ENCODE peak calls at places on chromosomes 11 and 22, in four cellular contexts. X, C, R and J are unnamed samples.

GRCh38 chr11:47391077-47391583 is 12.8 kb upstream of the SPI1 start:
- DNase-seq in X (no peak), R (peak), C (no peak), J (no peak)

GRCh38 chr11:13221722-13222121 is 55.9 kb upstream of the BMAL1 start:
- DNase-seq in X (no peak), C (no peak), R (no peak), J (no peak)

GRCh38 chr11:65204143-65204542 is 22.4 kb downstream of the CAPN1 start:
- DNase-seq in X (no peak), C (no peak), R (no peak), J (no peak)

GRCh38 chr11:47518212-47518959 is 34.5 kb downstream of the CELF1 start:
- DNase-seq in X (no peak), R (no peak), C (no peak), J (no peak)

GRCh38 chr11:69086741-69087524 is 38.2 kb downstream of the TPCN2 start:
- DNase-seq in X (no peak), C (no peak), R (no peak), J (no peak)

GRCh38 chr11:64230209-64230984 is at the start of gene DNAJC4:
- DNase-seq in R (peak), C (peak), X (peak), J (peak)

GRCh38 chr11:363948-364761 is 5.1 kb upstream of the B4GALNT4 start:
- DNase-seq in R (peak), C (peak), X (no peak), J (peak)

GRCh38 chr11:11607772-11608171 is 14.0 kb downstream of the GALNT18 start:
- DNase-seq in C (no peak), X (no peak), R (no peak), J (peak)

GRCh38 chr22:45830531-45831245 is 146.3 kb downstream of the WNT7B start:
- DNase-seq in C (no peak), X (peak), R (no peak), J (peak)

GRCh38 chr22:30704978-30705377 is 10.3 kb downstream of the OSBP2 start:
- DNase-seq in C (no peak), R (no peak), X (no peak), J (no peak)

GRCh38 chr22:19062909-19063308 is 59.3 kb downstream of the DGCR2 start:
- DNase-seq in R (no peak), X (no peak), C (no peak), J (no peak)

GRCh38 chr11:16096336-16096735 is 260.0 kb downstream of the SOX6 start:
- DNase-seq in X (peak), C (no peak), R (no peak), J (no peak)

GRCh38 chr22:48711669-48712068 is 1116.0 kb downstream of the BRD1 start:
- DNase-seq in R (no peak), X (no peak), C (no peak), J (no peak)

GRCh38 chr11:77163271-77163670 is 35.2 kb downstream of the MYO7A start:
- DNase-seq in R (no peak), C (no peak), X (no peak), J (no peak)

GRCh38 chr11:32658639-32659406 is 75.2 kb downstream of the EIF3M start:
- DNase-seq in R (no peak), C (no peak), X (peak), J (peak)

GRCh38 chr11:20483931-20484330 is 96.4 kb downstream of the PRMT3 start:
- DNase-seq in C (no peak), R (no peak), X (no peak), J (peak)

GRCh38 chr22:27216444-27216843 is 559.1 kb downstream of the MIAT start:
- DNase-seq in X (no peak), C (no peak), R (no peak), J (no peak)

GRCh38 chr22:27247691-27248434 is 553.7 kb downstream of the MN1 start:
- DNase-seq in X (peak), R (no peak), C (no peak), J (no peak)

GRCh38 chr11:35232961-35233360 is 94.0 kb downstream of the CD44 start:
- DNase-seq in R (no peak), X (peak), C (no peak), J (no peak)

GRCh38 chr11:58567889-58568512 is 7.7 kb downstream of the LPXN start:
- DNase-seq in X (peak), C (peak), R (peak), J (peak)

GRCh38 chr11:113378013-113378412 is 9.6 kb upstream of the ANKK1 start:
- DNase-seq in R (no peak), C (peak), X (no peak), J (peak)

GRCh38 chr22:22030493-22031182 is 48.1 kb upstream of the TOP3B start:
- DNase-seq in X (peak), R (peak), C (peak), J (no peak)

DNA sequence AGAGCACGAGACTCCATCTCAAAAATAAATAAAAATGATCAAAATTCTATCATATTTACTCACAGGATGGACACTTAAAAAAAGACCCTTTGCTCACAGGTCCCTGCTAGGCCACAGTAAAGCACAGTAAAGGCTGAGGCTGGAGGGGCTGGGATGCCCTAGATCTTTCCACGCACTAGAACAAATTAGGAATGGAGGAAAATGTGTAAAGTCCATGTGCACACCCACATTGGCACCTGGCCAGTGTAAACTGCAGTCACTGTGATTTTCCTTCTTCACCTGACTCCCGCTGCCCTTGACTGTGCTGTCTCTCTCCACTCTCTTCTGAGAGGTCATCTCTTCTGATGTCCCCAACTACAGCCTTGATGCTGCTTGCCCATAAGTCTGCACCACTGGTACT is 195.5 kb downstream of the EFCAB6 start:
- DNase-seq in R (no peak), C (no peak), X (no peak), J (no peak)
- TF ChIP-seq CTCF in R (no peak), C (no peak), X (no peak), J (no peak)

GRCh38 chr11:128779036-128779435 is 85.2 kb downstream of the FLI1 start:
- DNase-seq in X (no peak), R (no peak), C (no peak), J (no peak)

GRCh38 chr11:128786507-128786906 is 80.6 kb downstream of the KCNJ1 start:
- DNase-seq in R (no peak), X (no peak), C (no peak), J (no peak)

GRCh38 chr11:128784059-128784804 is 82.9 kb downstream of the KCNJ1 start:
- DNase-seq in X (no peak), C (no peak), R (peak), J (no peak)

GRCh38 chr11:128783513-128783912 is 83.6 kb downstream of the KCNJ1 start:
- DNase-seq in R (no peak), X (no peak), C (no peak), J (no peak)
- H2AFZ ChIP-seq in R (no peak), X (no peak), C (no peak), J (no peak)

GRCh38 chr11:9052316-9052715 is 39.1 kb downstream of the SCUBE2 start:
- DNase-seq in X (no peak), R (no peak), C (no peak), J (no peak)
- TF ChIP-seq CTCF in X (no peak), R (no peak), C (no peak), J (no peak)

GRCh38 chr11:118152552-118153471 is at the start of gene SCN4B:
- DNase-seq in X (peak), R (peak), C (peak), J (peak)
- H2AFZ ChIP-seq in X (peak), R (no peak), C (peak), J (peak)

DNA sequence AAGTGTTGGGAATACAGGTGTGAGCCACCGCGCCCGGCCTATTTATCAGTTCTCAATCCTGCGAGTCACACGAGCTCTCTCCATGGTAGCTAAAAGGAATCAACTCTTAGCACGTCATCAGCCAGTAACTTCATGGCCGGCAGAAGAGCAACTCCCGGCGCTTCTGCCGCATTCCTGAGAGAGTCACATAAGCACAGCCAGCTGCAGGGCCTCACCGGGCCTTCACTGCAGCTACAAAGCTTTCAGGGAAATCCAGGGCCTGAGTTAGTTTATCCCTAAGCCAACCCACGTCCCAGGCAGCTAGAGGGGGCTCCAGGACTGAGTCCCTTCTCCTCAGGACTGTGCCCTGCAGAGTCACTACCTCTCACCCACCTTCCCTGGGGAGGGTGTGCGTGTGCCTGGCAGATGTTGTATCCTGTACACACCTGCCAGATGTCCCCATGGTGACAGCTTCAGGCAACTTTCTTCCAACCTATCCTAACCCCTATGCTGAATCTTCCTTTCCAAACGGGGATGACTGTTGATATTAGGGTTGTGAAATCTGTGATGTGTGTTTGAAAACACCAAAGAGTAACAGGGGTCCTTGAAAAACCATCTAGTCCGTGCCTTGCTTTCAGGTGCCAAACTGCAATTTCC is 45.9 kb upstream of the ARFGAP3 start:
- DNase-seq in R (peak), X (peak), C (no peak), J (no peak)
- TF ChIP-seq CTCF in R (peak), X (no peak), C (no peak), J (no peak)